ENCODE peak calls at places on chromosomes 7 and 10, in eight cellular contexts. T, A, S, P, C, H, Q and W are unnamed samples.

GRCh38 chr10:42991442-42992098 is 85.3 kb upstream of the RET start:
- DNase-seq in T (no peak), A (no peak), S (no peak), P (no peak), C (no peak), H (no peak), Q (no peak), W (no peak)

GRCh38 chr7:5495581-5496375 is 72.1 kb upstream of the TNRC18 start:
- DNase-seq in T (no peak), A (no peak), S (no peak), P (no peak), C (no peak), H (peak), Q (no peak), W (peak)

GRCh38 chr7:136014659-136015058 is 37.5 kb upstream of the MTPN start:
- DNase-seq in T (no peak), A (no peak), S (no peak), P (no peak), C (no peak), H (no peak), Q (no peak), W (no peak)

GRCh38 chr7:69374036-69374420 is 224.2 kb upstream of the AUTS2 start:
- DNase-seq in T (no peak), A (no peak), S (no peak), P (no peak), C (peak), H (no peak), Q (no peak), W (no peak)

GRCh38 chr10:43785252-43785651 is 136.6 kb upstream of the ZNF32 start:
- DNase-seq in T (no peak), A (no peak), S (no peak), P (peak), C (peak), H (no peak), Q (no peak), W (peak)

GRCh38 chr10:123807444-123808035 is 84.1 kb downstream of the CPXM2 start:
- DNase-seq in T (no peak), A (no peak), S (no peak), P (no peak), C (no peak), H (no peak), Q (no peak), W (no peak)

GRCh38 chr7:1810521-1810920 is 140.4 kb downstream of the ELFN1 start:
- DNase-seq in T (no peak), A (no peak), S (no peak), P (no peak), C (no peak), H (no peak), Q (no peak), W (no peak)

GRCh38 chr10:75449320-75450061 is 18.1 kb downstream of the LRMDA start:
- DNase-seq in T (no peak), A (no peak), S (no peak), P (no peak), C (no peak), H (no peak), Q (no peak), W (no peak)

GRCh38 chr7:23597064-23597907 is at the start of gene CCDC126:
- DNase-seq in T (peak), A (peak), S (no peak), P (peak), C (peak), H (peak), Q (peak), W (peak)

GRCh38 chr10:73998623-73999622 is 1.0 kb downstream of the VCL start:
- DNase-seq in T (peak), A (peak), S (no peak), P (peak), C (peak), H (peak), Q (peak), W (peak)

GRCh38 chr10:131270461-131271190 is 40.9 kb downstream of the TCERG1L start:
- DNase-seq in T (no peak), A (no peak), S (no peak), P (no peak), C (no peak), H (no peak), Q (no peak), W (no peak)

GRCh38 chr7:157928171-157928794 is 591.5 kb downstream of the DNAJB6 start:
- DNase-seq in T (no peak), A (no peak), S (no peak), P (no peak), C (no peak), H (no peak), Q (no peak), W (no peak)

GRCh38 chr7:157929671-157930070 is 592.9 kb downstream of the DNAJB6 start:
- DNase-seq in T (no peak), A (no peak), S (no peak), P (no peak), C (no peak), H (no peak), Q (no peak), W (no peak)

GRCh38 chr7:157930926-157931466 is 594.2 kb downstream of the DNAJB6 start:
- DNase-seq in T (no peak), A (no peak), S (no peak), P (no peak), C (no peak), H (no peak), Q (no peak), W (no peak)

GRCh38 chr7:157928808-157929425 is 592.1 kb downstream of the DNAJB6 start:
- DNase-seq in T (no peak), A (no peak), S (no peak), P (no peak), C (no peak), H (no peak), Q (no peak), W (no peak)

GRCh38 chr7:157930441-157930840 is 593.6 kb downstream of the DNAJB6 start:
- DNase-seq in T (no peak), A (no peak), S (no peak), P (no peak), C (no peak), H (no peak), Q (no peak), W (no peak)
- H3K9ac ChIP-seq in T (no peak), A (no peak), S (no peak), P (no peak), C (no peak), H (no peak), Q (no peak), W (no peak)

DNA sequence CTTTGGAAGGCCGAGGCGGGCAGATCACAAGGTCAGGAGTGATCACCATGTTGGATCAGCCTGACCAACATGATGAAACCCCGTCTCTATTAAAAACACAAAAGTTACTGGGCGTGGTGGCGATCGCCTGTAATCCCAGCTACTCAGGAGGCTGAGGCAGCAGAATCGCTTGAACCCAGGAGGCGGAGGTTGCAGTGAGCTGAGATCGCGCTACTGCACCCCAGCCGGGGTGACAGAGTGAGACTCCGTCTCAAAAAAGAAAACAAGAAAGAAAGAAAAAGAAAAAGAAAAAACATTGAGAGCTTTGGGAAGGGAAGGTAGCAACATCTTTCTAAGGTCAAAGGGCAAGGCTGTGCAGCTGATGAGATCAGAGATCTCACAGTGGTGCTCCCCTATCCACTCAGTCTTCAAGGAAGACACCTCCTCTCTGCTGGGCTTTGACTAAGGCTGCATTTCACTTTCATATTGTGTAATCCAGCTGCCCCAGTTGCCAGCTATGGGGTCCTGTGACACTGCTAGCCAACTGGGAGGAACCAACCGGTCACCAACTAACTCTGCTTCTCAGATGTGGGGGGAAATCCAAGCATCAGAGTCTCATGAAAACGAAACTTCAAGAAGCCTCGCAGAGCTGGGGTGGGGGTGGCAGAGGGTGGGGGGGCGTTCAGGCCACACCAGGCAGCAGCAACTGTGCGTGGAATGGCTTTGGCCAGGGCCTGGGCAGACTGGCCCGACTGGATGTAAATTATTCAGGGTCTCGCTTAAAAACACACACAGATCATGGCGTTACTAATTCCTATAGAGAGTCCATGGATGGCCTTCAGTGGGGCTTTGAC is 1.5 kb downstream of the IL15RA start:
- DNase-seq in T (peak), A (no peak), S (no peak), P (no peak), C (peak), H (no peak), Q (no peak), W (no peak)
- H2AFZ ChIP-seq in T (peak), A (no peak), S (peak), P (peak), C (no peak), H (no peak), Q (no peak), W (no peak)

DNA sequence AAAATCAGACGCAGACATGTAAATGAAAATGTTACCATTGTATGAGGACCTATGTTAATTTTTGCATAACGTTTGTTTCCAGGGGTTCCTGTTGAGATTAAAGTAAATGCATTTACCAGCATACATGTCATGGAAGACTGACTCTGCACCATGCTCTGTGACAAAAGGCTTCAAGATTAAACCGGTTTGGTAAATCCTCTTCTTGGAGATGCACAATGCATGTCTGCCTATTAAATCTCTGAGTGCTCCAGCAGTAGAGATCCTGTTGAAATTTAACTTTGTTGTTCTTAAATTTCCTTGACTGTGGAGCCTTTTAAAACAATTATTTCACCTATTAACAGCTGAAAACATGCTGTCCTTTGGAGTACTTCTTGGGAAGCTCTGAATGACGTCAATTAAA is 36.6 kb upstream of the JAZF1 start:
- DNase-seq in T (no peak), A (no peak), S (no peak), P (no peak), C (no peak), H (no peak), Q (peak), W (no peak)
- H3K9ac ChIP-seq in T (no peak), A (no peak), S (no peak), P (no peak), C (no peak), H (no peak), Q (no peak), W (no peak)

GRCh38 chr7:90797596-90797995 is 201.5 kb downstream of the CDK14 start:
- DNase-seq in T (peak), A (no peak), S (no peak), P (no peak), C (no peak), H (peak), Q (no peak), W (no peak)

GRCh38 chr7:90792301-90792700 is 196.2 kb downstream of the CDK14 start:
- DNase-seq in T (no peak), A (no peak), S (no peak), P (no peak), C (no peak), H (no peak), Q (no peak), W (no peak)

GRCh38 chr7:90788057-90788456 is 191.9 kb downstream of the CDK14 start:
- DNase-seq in T (peak), A (no peak), S (no peak), P (no peak), C (no peak), H (no peak), Q (peak), W (no peak)

GRCh38 chr7:90791596-90791995 is 195.5 kb downstream of the CDK14 start:
- DNase-seq in T (no peak), A (no peak), S (no peak), P (no peak), C (no peak), H (no peak), Q (no peak), W (no peak)
- H2AFZ ChIP-seq in T (no peak), A (no peak), S (no peak), P (no peak), C (no peak), H (no peak), Q (no peak), W (no peak)

GRCh38 chr10:107450056-107450455 is 285.6 kb upstream of the SORCS1 start:
- DNase-seq in T (no peak), A (no peak), S (no peak), P (no peak), C (no peak), H (no peak), Q (no peak), W (no peak)

GRCh38 chr10:107451047-107451446 is 286.5 kb upstream of the SORCS1 start:
- DNase-seq in T (no peak), A (no peak), S (no peak), P (no peak), C (no peak), H (no peak), Q (no peak), W (no peak)
- H3K9ac ChIP-seq in T (no peak), A (no peak), S (no peak), P (no peak), C (no peak), H (no peak), Q (no peak), W (no peak)